ENCODE peak calls at places on chromosomes 4 and X, in seven cellular contexts. One of them, this sample, is unnamed.

GRCh38 chrX:3962511-3963350 is 249.3 kb upstream of the PRKX start:
- DNase-seq in tibial nerve: peak
- DNase-seq in esophagus squamous epithelium: no peak
- DNase-seq in CD8-positive, alpha-beta T cell: no peak
- DNase-seq in lung: no peak
- DNase-seq in cardiac muscle cell: peak
- DNase-seq in adipocyte: peak
- DNase-seq in this sample: no peak

GRCh38 chr4:79250887-79251286 is 75.0 kb downstream of the NAA11 start:
- DNase-seq in tibial nerve: no peak
- DNase-seq in esophagus squamous epithelium: no peak
- DNase-seq in CD8-positive, alpha-beta T cell: no peak
- DNase-seq in lung: no peak
- DNase-seq in cardiac muscle cell: no peak
- DNase-seq in adipocyte: no peak
- DNase-seq in this sample: no peak

GRCh38 chr4:107689912-107690587 is 30.0 kb downstream of the PAPSS1 start:
- DNase-seq in tibial nerve: no peak
- DNase-seq in esophagus squamous epithelium: no peak
- DNase-seq in CD8-positive, alpha-beta T cell: no peak
- DNase-seq in lung: no peak
- DNase-seq in cardiac muscle cell: no peak
- DNase-seq in adipocyte: peak
- DNase-seq in this sample: no peak

GRCh38 chrX:10173331-10173900 is 16.6 kb downstream of the CLCN4 start:
- DNase-seq in tibial nerve: peak
- DNase-seq in esophagus squamous epithelium: no peak
- DNase-seq in CD8-positive, alpha-beta T cell: no peak
- DNase-seq in lung: no peak
- DNase-seq in cardiac muscle cell: peak
- DNase-seq in adipocyte: peak
- DNase-seq in this sample: peak

GRCh38 chr4:95547708-95548471 is 883 bp downstream of the UNC5C start:
- DNase-seq in tibial nerve: no peak
- DNase-seq in esophagus squamous epithelium: no peak
- DNase-seq in CD8-positive, alpha-beta T cell: no peak
- DNase-seq in lung: no peak
- DNase-seq in cardiac muscle cell: peak
- DNase-seq in adipocyte: peak
- DNase-seq in this sample: peak

GRCh38 chrX:131792356-131792749 is 230.7 kb upstream of the STK26 start:
- DNase-seq in tibial nerve: no peak
- DNase-seq in esophagus squamous epithelium: peak
- DNase-seq in CD8-positive, alpha-beta T cell: no peak
- DNase-seq in lung: peak
- DNase-seq in cardiac muscle cell: no peak
- DNase-seq in adipocyte: peak
- DNase-seq in this sample: peak

GRCh38 chr4:185167205-185167604 is 24.1 kb downstream of the SLC25A4 start:
- DNase-seq in tibial nerve: no peak
- DNase-seq in esophagus squamous epithelium: no peak
- DNase-seq in CD8-positive, alpha-beta T cell: no peak
- DNase-seq in lung: no peak
- DNase-seq in cardiac muscle cell: no peak
- DNase-seq in adipocyte: no peak
- DNase-seq in this sample: no peak

GRCh38 chr4:180057198-180057821 is 2185.9 kb upstream of the TENM3 start:
- DNase-seq in tibial nerve: no peak
- DNase-seq in esophagus squamous epithelium: no peak
- DNase-seq in CD8-positive, alpha-beta T cell: no peak
- DNase-seq in lung: no peak
- DNase-seq in cardiac muscle cell: peak
- DNase-seq in adipocyte: peak
- DNase-seq in this sample: no peak

GRCh38 chr4:126839066-126839465 is 793.7 kb upstream of the INTU start:
- DNase-seq in tibial nerve: no peak
- DNase-seq in esophagus squamous epithelium: no peak
- DNase-seq in CD8-positive, alpha-beta T cell: no peak
- DNase-seq in lung: no peak
- DNase-seq in cardiac muscle cell: no peak
- DNase-seq in adipocyte: peak
- DNase-seq in this sample: no peak

GRCh38 chr4:5752803-5753184 is 41.8 kb downstream of the EVC start:
- DNase-seq in tibial nerve: no peak
- DNase-seq in esophagus squamous epithelium: no peak
- DNase-seq in CD8-positive, alpha-beta T cell: no peak
- DNase-seq in lung: no peak
- DNase-seq in cardiac muscle cell: no peak
- DNase-seq in adipocyte: no peak
- DNase-seq in this sample: no peak

GRCh38 chrX:30910124-30910860 is 21.2 kb upstream of the TAB3 start:
- DNase-seq in tibial nerve: no peak
- DNase-seq in esophagus squamous epithelium: no peak
- DNase-seq in CD8-positive, alpha-beta T cell: no peak
- DNase-seq in lung: no peak
- DNase-seq in cardiac muscle cell: no peak
- DNase-seq in adipocyte: peak
- DNase-seq in this sample: no peak

GRCh38 chr4:169407217-169407845 is 136.6 kb upstream of the SH3RF1 start:
- DNase-seq in tibial nerve: no peak
- DNase-seq in esophagus squamous epithelium: no peak
- DNase-seq in CD8-positive, alpha-beta T cell: no peak
- DNase-seq in lung: no peak
- DNase-seq in cardiac muscle cell: peak
- DNase-seq in adipocyte: no peak
- DNase-seq in this sample: no peak

GRCh38 chr4:104436542-104436941 is 58.2 kb downstream of the CXXC4 start:
- DNase-seq in tibial nerve: no peak
- DNase-seq in esophagus squamous epithelium: no peak
- DNase-seq in CD8-positive, alpha-beta T cell: no peak
- DNase-seq in lung: no peak
- DNase-seq in cardiac muscle cell: no peak
- DNase-seq in adipocyte: no peak
- DNase-seq in this sample: no peak

GRCh38 chrX:70656304-70656703 is 211.7 kb downstream of the DLG3 start:
- DNase-seq in tibial nerve: no peak
- DNase-seq in esophagus squamous epithelium: no peak
- DNase-seq in CD8-positive, alpha-beta T cell: no peak
- DNase-seq in lung: no peak
- DNase-seq in cardiac muscle cell: no peak
- DNase-seq in adipocyte: no peak
- DNase-seq in this sample: no peak

GRCh38 chr4:149754526-149754925 is 61.1 kb downstream of the IQCM start:
- DNase-seq in tibial nerve: no peak
- DNase-seq in esophagus squamous epithelium: no peak
- DNase-seq in CD8-positive, alpha-beta T cell: no peak
- DNase-seq in lung: no peak
- DNase-seq in cardiac muscle cell: no peak
- DNase-seq in adipocyte: peak
- DNase-seq in this sample: no peak

GRCh38 chrX:149871940-149872339 is 9.0 kb upstream of the MAGEA8 start:
- DNase-seq in tibial nerve: no peak
- DNase-seq in esophagus squamous epithelium: no peak
- DNase-seq in CD8-positive, alpha-beta T cell: peak
- DNase-seq in lung: no peak
- DNase-seq in cardiac muscle cell: peak
- DNase-seq in adipocyte: no peak
- DNase-seq in this sample: no peak

GRCh38 chrX:80751456-80751855 is 58.2 kb downstream of the BRWD3 start:
- DNase-seq in tibial nerve: no peak
- DNase-seq in esophagus squamous epithelium: no peak
- DNase-seq in CD8-positive, alpha-beta T cell: no peak
- DNase-seq in lung: no peak
- DNase-seq in cardiac muscle cell: no peak
- DNase-seq in adipocyte: peak
- DNase-seq in this sample: no peak

GRCh38 chr4:70994069-70994366 is 569 bp downstream of the DCK start:
- DNase-seq in tibial nerve: no peak
- DNase-seq in esophagus squamous epithelium: no peak
- DNase-seq in CD8-positive, alpha-beta T cell: no peak
- DNase-seq in lung: peak
- DNase-seq in cardiac muscle cell: no peak
- DNase-seq in adipocyte: no peak
- DNase-seq in this sample: no peak

GRCh38 chr4:185004562-185005208 is 13.6 kb upstream of the HELT start:
- DNase-seq in tibial nerve: peak
- DNase-seq in esophagus squamous epithelium: no peak
- DNase-seq in CD8-positive, alpha-beta T cell: no peak
- DNase-seq in lung: no peak
- DNase-seq in cardiac muscle cell: peak
- DNase-seq in adipocyte: no peak
- DNase-seq in this sample: peak

GRCh38 chr4:151882072-151882803 is 121.4 kb upstream of the GATB start:
- DNase-seq in tibial nerve: no peak
- DNase-seq in esophagus squamous epithelium: no peak
- DNase-seq in CD8-positive, alpha-beta T cell: no peak
- DNase-seq in lung: no peak
- DNase-seq in cardiac muscle cell: no peak
- DNase-seq in adipocyte: no peak
- DNase-seq in this sample: no peak

GRCh38 chrX:136055651-136056221 is 70.5 kb downstream of the SLC9A6 start:
- DNase-seq in tibial nerve: peak
- DNase-seq in esophagus squamous epithelium: no peak
- DNase-seq in CD8-positive, alpha-beta T cell: no peak
- DNase-seq in lung: no peak
- DNase-seq in cardiac muscle cell: no peak
- DNase-seq in adipocyte: peak
- DNase-seq in this sample: peak

GRCh38 chrX:346034-346813 is 27.6 kb upstream of the GTPBP6 start:
- DNase-seq in tibial nerve: no peak
- DNase-seq in esophagus squamous epithelium: no peak
- DNase-seq in CD8-positive, alpha-beta T cell: no peak
- DNase-seq in lung: no peak
- DNase-seq in cardiac muscle cell: no peak
- DNase-seq in adipocyte: no peak
- DNase-seq in this sample: peak

GRCh38 chr4:39865280-39865679 is 112.4 kb downstream of the PDS5A start:
- DNase-seq in tibial nerve: no peak
- DNase-seq in esophagus squamous epithelium: no peak
- DNase-seq in CD8-positive, alpha-beta T cell: no peak
- DNase-seq in lung: no peak
- DNase-seq in cardiac muscle cell: no peak
- DNase-seq in adipocyte: no peak
- DNase-seq in this sample: no peak

GRCh38 chr4:158446106-158446505 is 75.6 kb upstream of the RXFP1 start:
- DNase-seq in tibial nerve: no peak
- DNase-seq in esophagus squamous epithelium: no peak
- DNase-seq in CD8-positive, alpha-beta T cell: no peak
- DNase-seq in lung: no peak
- DNase-seq in cardiac muscle cell: no peak
- DNase-seq in adipocyte: peak
- DNase-seq in this sample: no peak

GRCh38 chr4:39539026-39539690 is 11.9 kb upstream of the UGDH start:
- DNase-seq in tibial nerve: no peak
- DNase-seq in esophagus squamous epithelium: no peak
- DNase-seq in CD8-positive, alpha-beta T cell: no peak
- DNase-seq in lung: no peak
- DNase-seq in cardiac muscle cell: no peak
- DNase-seq in adipocyte: peak
- DNase-seq in this sample: no peak

GRCh38 chrX:100913111-100913510 is 15.6 kb downstream of the XKRX start:
- DNase-seq in tibial nerve: no peak
- DNase-seq in esophagus squamous epithelium: no peak
- DNase-seq in CD8-positive, alpha-beta T cell: no peak
- DNase-seq in lung: no peak
- DNase-seq in cardiac muscle cell: no peak
- DNase-seq in adipocyte: no peak
- DNase-seq in this sample: no peak

GRCh38 chrX:72307646-72308051 is 1.9 kb upstream of the CITED1 start:
- DNase-seq in tibial nerve: no peak
- DNase-seq in esophagus squamous epithelium: no peak
- DNase-seq in CD8-positive, alpha-beta T cell: no peak
- DNase-seq in lung: no peak
- DNase-seq in cardiac muscle cell: no peak
- DNase-seq in adipocyte: no peak
- DNase-seq in this sample: no peak
- H3K4me3 ChIP-seq in tibial nerve: peak
- H3K4me3 ChIP-seq in esophagus squamous epithelium: peak
- H3K4me3 ChIP-seq in CD8-positive, alpha-beta T cell: no peak
- H3K4me3 ChIP-seq in lung: no peak
- H3K4me3 ChIP-seq in cardiac muscle cell: peak
- H3K4me3 ChIP-seq in adipocyte: peak
- H3K4me3 ChIP-seq in this sample: peak

DNA sequence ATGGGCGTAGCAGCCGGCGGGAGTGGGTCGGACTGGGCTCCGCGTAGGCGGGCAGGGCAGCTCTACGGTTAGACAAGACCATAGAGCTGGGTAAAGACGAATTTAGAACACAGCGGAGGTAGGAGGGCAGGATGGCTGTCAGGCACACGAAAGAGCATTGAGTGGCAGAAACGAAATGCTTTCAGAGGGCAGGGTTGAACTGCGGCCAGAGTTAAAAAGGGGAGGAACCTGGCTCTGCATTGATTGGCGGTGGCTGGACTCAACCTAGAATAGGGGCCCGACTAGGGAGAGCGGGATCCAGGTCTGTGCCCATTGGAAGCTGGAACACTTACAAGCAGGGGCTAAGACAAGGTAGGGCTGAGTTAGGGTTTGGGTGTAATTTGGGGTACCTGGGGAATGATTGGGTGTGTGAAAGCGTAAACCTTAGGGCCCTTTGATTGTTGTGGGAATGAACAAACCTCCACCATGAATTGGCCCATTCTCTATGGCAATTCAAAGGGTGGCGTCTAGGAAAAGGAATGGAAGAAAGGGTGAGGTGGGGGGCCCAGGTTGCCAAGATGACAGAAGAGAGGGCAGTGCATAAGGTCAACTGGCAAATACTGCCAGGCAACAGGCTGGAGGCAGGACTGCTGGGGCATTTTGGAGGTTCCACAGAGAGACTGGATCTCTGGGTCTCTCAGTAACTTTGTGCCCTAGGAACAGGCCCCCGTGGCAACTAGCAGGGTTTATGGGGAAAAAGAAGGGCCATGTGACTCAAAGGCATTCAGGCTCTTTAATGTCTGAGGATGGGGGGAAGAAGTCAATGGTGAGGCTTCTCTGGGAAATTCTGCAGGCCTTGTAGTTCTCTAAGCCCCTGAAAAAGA is 911 bp upstream of the ELK1 start:
- DNase-seq in tibial nerve: no peak
- DNase-seq in esophagus squamous epithelium: no peak
- DNase-seq in CD8-positive, alpha-beta T cell: no peak
- DNase-seq in lung: no peak
- DNase-seq in cardiac muscle cell: no peak
- DNase-seq in adipocyte: no peak
- DNase-seq in this sample: no peak
- H3K4me3 ChIP-seq in tibial nerve: peak
- H3K4me3 ChIP-seq in esophagus squamous epithelium: peak
- H3K4me3 ChIP-seq in CD8-positive, alpha-beta T cell: peak
- H3K4me3 ChIP-seq in lung: no peak
- H3K4me3 ChIP-seq in cardiac muscle cell: peak
- H3K4me3 ChIP-seq in adipocyte: peak
- H3K4me3 ChIP-seq in this sample: peak

GRCh38 chr4:145732416-145732815 is 52.5 kb downstream of the C4orf51 start:
- DNase-seq in tibial nerve: no peak
- DNase-seq in esophagus squamous epithelium: no peak
- DNase-seq in CD8-positive, alpha-beta T cell: no peak
- DNase-seq in lung: no peak
- DNase-seq in cardiac muscle cell: no peak
- DNase-seq in adipocyte: no peak
- DNase-seq in this sample: no peak
- H3K4me3 ChIP-seq in tibial nerve: peak
- H3K4me3 ChIP-seq in esophagus squamous epithelium: peak
- H3K4me3 ChIP-seq in CD8-positive, alpha-beta T cell: peak
- H3K4me3 ChIP-seq in lung: peak
- H3K4me3 ChIP-seq in cardiac muscle cell: peak
- H3K4me3 ChIP-seq in adipocyte: peak
- H3K4me3 ChIP-seq in this sample: peak

GRCh38 chrX:155768036-155768769 is 112.9 kb upstream of the VAMP7 start:
- DNase-seq in tibial nerve: no peak
- DNase-seq in esophagus squamous epithelium: no peak
- DNase-seq in CD8-positive, alpha-beta T cell: no peak
- DNase-seq in lung: no peak
- DNase-seq in cardiac muscle cell: no peak
- DNase-seq in adipocyte: peak
- DNase-seq in this sample: peak
- H3K4me3 ChIP-seq in tibial nerve: no peak
- H3K4me3 ChIP-seq in esophagus squamous epithelium: peak
- H3K4me3 ChIP-seq in CD8-positive, alpha-beta T cell: peak
- H3K4me3 ChIP-seq in lung: no peak
- H3K4me3 ChIP-seq in cardiac muscle cell: peak
- H3K4me3 ChIP-seq in adipocyte: peak
- H3K4me3 ChIP-seq in this sample: peak

This sample was measured in psoas muscle.